ENCODE peak calls at places on chromosomes 3 and 15, in nine cellular contexts. One of them, this sample, is unnamed.

GRCh38 chr3:11464356-11464755 is 179.4 kb downstream of the VGLL4 start:
- DNase-seq in brain microvascular endothelial cell: no peak
- DNase-seq in A549: no peak
- DNase-seq in astrocyte of the spinal cord: no peak
- DNase-seq in SK-N-SH: peak
- DNase-seq in left lung: no peak
- DNase-seq in progenitor cell of endocrine pancreas: no peak
- DNase-seq in colonic mucosa: no peak
- DNase-seq in mammary epithelial cell: no peak
- DNase-seq in this sample: no peak

GRCh38 chr3:48756640-48757039 is 39.6 kb upstream of the IP6K2 start:
- DNase-seq in brain microvascular endothelial cell: no peak
- DNase-seq in A549: no peak
- DNase-seq in astrocyte of the spinal cord: no peak
- DNase-seq in SK-N-SH: no peak
- DNase-seq in left lung: no peak
- DNase-seq in progenitor cell of endocrine pancreas: no peak
- DNase-seq in colonic mucosa: no peak
- DNase-seq in mammary epithelial cell: no peak
- DNase-seq in this sample: no peak

GRCh38 chr15:74420193-74420905 is 13.4 kb downstream of the SEMA7A start:
- DNase-seq in brain microvascular endothelial cell: no peak
- DNase-seq in A549: peak
- DNase-seq in astrocyte of the spinal cord: no peak
- DNase-seq in SK-N-SH: no peak
- DNase-seq in left lung: no peak
- DNase-seq in progenitor cell of endocrine pancreas: no peak
- DNase-seq in colonic mucosa: no peak
- DNase-seq in mammary epithelial cell: no peak
- DNase-seq in this sample: no peak

GRCh38 chr3:123421353-123422174 is 27.3 kb downstream of the ADCY5 start:
- DNase-seq in brain microvascular endothelial cell: peak
- DNase-seq in A549: no peak
- DNase-seq in astrocyte of the spinal cord: no peak
- DNase-seq in SK-N-SH: peak
- DNase-seq in left lung: no peak
- DNase-seq in progenitor cell of endocrine pancreas: no peak
- DNase-seq in colonic mucosa: peak
- DNase-seq in mammary epithelial cell: peak
- DNase-seq in this sample: no peak

GRCh38 chr15:78934063-78935023 is 10.5 kb downstream of the CTSH start:
- DNase-seq in brain microvascular endothelial cell: no peak
- DNase-seq in A549: no peak
- DNase-seq in astrocyte of the spinal cord: peak
- DNase-seq in SK-N-SH: no peak
- DNase-seq in left lung: no peak
- DNase-seq in progenitor cell of endocrine pancreas: no peak
- DNase-seq in colonic mucosa: no peak
- DNase-seq in mammary epithelial cell: no peak
- DNase-seq in this sample: no peak

GRCh38 chr3:126979076-126979628 is 3.8 kb upstream of the PLXNA1 start:
- DNase-seq in brain microvascular endothelial cell: no peak
- DNase-seq in A549: no peak
- DNase-seq in astrocyte of the spinal cord: no peak
- DNase-seq in SK-N-SH: no peak
- DNase-seq in left lung: no peak
- DNase-seq in progenitor cell of endocrine pancreas: no peak
- DNase-seq in colonic mucosa: no peak
- DNase-seq in mammary epithelial cell: no peak
- DNase-seq in this sample: no peak

GRCh38 chr3:22887664-22888291 is 315.3 kb upstream of the UBE2E2 start:
- DNase-seq in brain microvascular endothelial cell: peak
- DNase-seq in A549: peak
- DNase-seq in astrocyte of the spinal cord: peak
- DNase-seq in SK-N-SH: no peak
- DNase-seq in left lung: no peak
- DNase-seq in progenitor cell of endocrine pancreas: no peak
- DNase-seq in colonic mucosa: peak
- DNase-seq in mammary epithelial cell: peak
- DNase-seq in this sample: no peak

GRCh38 chr3:45790611-45791010 is 5.7 kb downstream of the SLC6A20 start:
- DNase-seq in brain microvascular endothelial cell: no peak
- DNase-seq in A549: no peak
- DNase-seq in astrocyte of the spinal cord: no peak
- DNase-seq in SK-N-SH: no peak
- DNase-seq in left lung: no peak
- DNase-seq in progenitor cell of endocrine pancreas: no peak
- DNase-seq in colonic mucosa: no peak
- DNase-seq in mammary epithelial cell: no peak
- DNase-seq in this sample: no peak

GRCh38 chr3:45560270-45561020 is 34.1 kb upstream of the LIMD1 start:
- DNase-seq in brain microvascular endothelial cell: no peak
- DNase-seq in A549: no peak
- DNase-seq in astrocyte of the spinal cord: no peak
- DNase-seq in SK-N-SH: no peak
- DNase-seq in left lung: no peak
- DNase-seq in progenitor cell of endocrine pancreas: no peak
- DNase-seq in colonic mucosa: peak
- DNase-seq in mammary epithelial cell: no peak
- DNase-seq in this sample: no peak

GRCh38 chr3:187920871-187921270 is 175.6 kb upstream of the BCL6 start:
- DNase-seq in brain microvascular endothelial cell: no peak
- DNase-seq in A549: no peak
- DNase-seq in astrocyte of the spinal cord: no peak
- DNase-seq in SK-N-SH: no peak
- DNase-seq in left lung: no peak
- DNase-seq in progenitor cell of endocrine pancreas: no peak
- DNase-seq in colonic mucosa: no peak
- DNase-seq in mammary epithelial cell: no peak
- DNase-seq in this sample: no peak

GRCh38 chr15:40421246-40422157 is 15.9 kb downstream of the IVD start:
- DNase-seq in brain microvascular endothelial cell: peak
- DNase-seq in A549: peak
- DNase-seq in astrocyte of the spinal cord: peak
- DNase-seq in SK-N-SH: peak
- DNase-seq in left lung: peak
- DNase-seq in progenitor cell of endocrine pancreas: peak
- DNase-seq in colonic mucosa: peak
- DNase-seq in mammary epithelial cell: peak
- DNase-seq in this sample: peak

GRCh38 chr3:42829083-42829627 is 19.9 kb downstream of the ACKR2 start:
- DNase-seq in brain microvascular endothelial cell: no peak
- DNase-seq in A549: peak
- DNase-seq in astrocyte of the spinal cord: no peak
- DNase-seq in SK-N-SH: no peak
- DNase-seq in left lung: no peak
- DNase-seq in progenitor cell of endocrine pancreas: no peak
- DNase-seq in colonic mucosa: peak
- DNase-seq in mammary epithelial cell: peak
- DNase-seq in this sample: no peak

GRCh38 chr15:88888719-88889118 is 6.6 kb downstream of the HAPLN3 start:
- DNase-seq in brain microvascular endothelial cell: no peak
- DNase-seq in A549: no peak
- DNase-seq in astrocyte of the spinal cord: no peak
- DNase-seq in SK-N-SH: no peak
- DNase-seq in left lung: no peak
- DNase-seq in progenitor cell of endocrine pancreas: no peak
- DNase-seq in colonic mucosa: no peak
- DNase-seq in mammary epithelial cell: no peak
- DNase-seq in this sample: no peak

GRCh38 chr15:51802593-51802992 is 26.9 kb upstream of the TMOD3 start:
- DNase-seq in brain microvascular endothelial cell: no peak
- DNase-seq in A549: no peak
- DNase-seq in astrocyte of the spinal cord: no peak
- DNase-seq in SK-N-SH: no peak
- DNase-seq in left lung: no peak
- DNase-seq in progenitor cell of endocrine pancreas: no peak
- DNase-seq in colonic mucosa: no peak
- DNase-seq in mammary epithelial cell: no peak
- DNase-seq in this sample: no peak

GRCh38 chr3:134309987-134310700 is 59.5 kb upstream of the RYK start:
- DNase-seq in brain microvascular endothelial cell: no peak
- DNase-seq in A549: peak
- DNase-seq in astrocyte of the spinal cord: no peak
- DNase-seq in SK-N-SH: no peak
- DNase-seq in left lung: no peak
- DNase-seq in progenitor cell of endocrine pancreas: no peak
- DNase-seq in colonic mucosa: peak
- DNase-seq in mammary epithelial cell: no peak
- DNase-seq in this sample: no peak

GRCh38 chr15:62469874-62470688 is 305.0 kb upstream of the C2CD4B start:
- DNase-seq in brain microvascular endothelial cell: peak
- DNase-seq in A549: no peak
- DNase-seq in astrocyte of the spinal cord: peak
- DNase-seq in SK-N-SH: no peak
- DNase-seq in left lung: peak
- DNase-seq in progenitor cell of endocrine pancreas: no peak
- DNase-seq in colonic mucosa: no peak
- DNase-seq in mammary epithelial cell: peak
- DNase-seq in this sample: no peak

GRCh38 chr3:9231488-9231887 is 18.0 kb downstream of the SRGAP3 start:
- DNase-seq in brain microvascular endothelial cell: no peak
- DNase-seq in A549: no peak
- DNase-seq in astrocyte of the spinal cord: no peak
- DNase-seq in SK-N-SH: no peak
- DNase-seq in left lung: no peak
- DNase-seq in progenitor cell of endocrine pancreas: no peak
- DNase-seq in colonic mucosa: no peak
- DNase-seq in mammary epithelial cell: no peak
- DNase-seq in this sample: no peak

DNA sequence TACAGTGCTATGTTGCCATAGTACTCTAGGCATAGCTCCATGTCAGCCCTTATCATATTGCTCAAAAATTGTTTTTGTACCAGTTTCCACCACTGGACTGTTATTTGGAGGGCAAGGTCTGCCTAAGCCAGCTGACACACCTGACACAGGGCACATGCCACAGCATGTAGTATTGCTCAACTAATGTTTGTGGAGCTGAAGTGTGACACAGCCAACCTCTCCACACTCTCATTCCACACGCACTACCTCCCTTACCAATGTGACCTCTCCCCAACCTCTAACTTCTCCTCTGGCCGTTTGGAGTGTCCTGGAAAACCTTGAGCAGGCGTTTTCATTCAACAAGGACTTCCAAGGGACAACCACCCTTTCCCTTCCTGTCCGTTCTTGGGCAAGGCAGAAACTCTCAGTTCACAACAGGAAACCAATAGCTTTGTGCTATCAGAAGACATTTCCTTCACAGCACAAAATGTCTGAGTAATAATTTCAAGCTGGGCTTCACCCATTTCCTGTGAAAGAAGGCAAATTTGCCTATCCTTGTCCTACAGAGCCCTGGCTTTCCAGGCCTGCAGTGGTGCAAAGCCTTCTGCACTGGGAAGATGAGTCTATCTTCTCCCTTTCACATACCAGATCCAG is 38.4 kb downstream of the TLNRD1 start:
- DNase-seq in brain microvascular endothelial cell: no peak
- DNase-seq in A549: no peak
- DNase-seq in astrocyte of the spinal cord: no peak
- DNase-seq in SK-N-SH: no peak
- DNase-seq in left lung: peak
- DNase-seq in progenitor cell of endocrine pancreas: no peak
- DNase-seq in colonic mucosa: no peak
- DNase-seq in mammary epithelial cell: peak
- DNase-seq in this sample: no peak
- TF ChIP-seq CTCF in brain microvascular endothelial cell: no peak
- TF ChIP-seq CTCF in A549: no peak
- TF ChIP-seq CTCF in astrocyte of the spinal cord: no peak
- TF ChIP-seq CTCF in SK-N-SH: no peak
- TF ChIP-seq CTCF in left lung: no peak
- TF ChIP-seq CTCF in progenitor cell of endocrine pancreas: no peak
- TF ChIP-seq CTCF in colonic mucosa: no peak
- TF ChIP-seq CTCF in mammary epithelial cell: no peak
- TF ChIP-seq CTCF in this sample: no peak

GRCh38 chr15:66615846-66616245 is 50.0 kb upstream of the LCTL start:
- DNase-seq in brain microvascular endothelial cell: no peak
- DNase-seq in A549: no peak
- DNase-seq in astrocyte of the spinal cord: no peak
- DNase-seq in SK-N-SH: no peak
- DNase-seq in left lung: no peak
- DNase-seq in progenitor cell of endocrine pancreas: no peak
- DNase-seq in colonic mucosa: no peak
- DNase-seq in mammary epithelial cell: no peak
- DNase-seq in this sample: no peak

GRCh38 chr15:66615175-66615495 is 49.3 kb upstream of the LCTL start:
- DNase-seq in brain microvascular endothelial cell: no peak
- DNase-seq in A549: no peak
- DNase-seq in astrocyte of the spinal cord: no peak
- DNase-seq in SK-N-SH: no peak
- DNase-seq in left lung: no peak
- DNase-seq in progenitor cell of endocrine pancreas: no peak
- DNase-seq in colonic mucosa: no peak
- DNase-seq in mammary epithelial cell: no peak
- DNase-seq in this sample: no peak

GRCh38 chr15:66614456-66615174 is 48.8 kb upstream of the LCTL start:
- DNase-seq in brain microvascular endothelial cell: no peak
- DNase-seq in A549: no peak
- DNase-seq in astrocyte of the spinal cord: no peak
- DNase-seq in SK-N-SH: no peak
- DNase-seq in left lung: no peak
- DNase-seq in progenitor cell of endocrine pancreas: no peak
- DNase-seq in colonic mucosa: no peak
- DNase-seq in mammary epithelial cell: no peak
- DNase-seq in this sample: no peak

GRCh38 chr15:66619152-66619903 is 53.5 kb upstream of the LCTL start:
- DNase-seq in brain microvascular endothelial cell: peak
- DNase-seq in A549: peak
- DNase-seq in astrocyte of the spinal cord: peak
- DNase-seq in SK-N-SH: peak
- DNase-seq in left lung: peak
- DNase-seq in progenitor cell of endocrine pancreas: peak
- DNase-seq in colonic mucosa: peak
- DNase-seq in mammary epithelial cell: peak
- DNase-seq in this sample: peak

GRCh38 chr15:66617137-66618090 is 51.6 kb upstream of the LCTL start:
- DNase-seq in brain microvascular endothelial cell: peak
- DNase-seq in A549: peak
- DNase-seq in astrocyte of the spinal cord: peak
- DNase-seq in SK-N-SH: no peak
- DNase-seq in left lung: peak
- DNase-seq in progenitor cell of endocrine pancreas: no peak
- DNase-seq in colonic mucosa: peak
- DNase-seq in mammary epithelial cell: peak
- DNase-seq in this sample: no peak
- TF ChIP-seq CTCF in brain microvascular endothelial cell: no peak
- TF ChIP-seq CTCF in A549: no peak
- TF ChIP-seq CTCF in astrocyte of the spinal cord: no peak
- TF ChIP-seq CTCF in SK-N-SH: no peak
- TF ChIP-seq CTCF in left lung: no peak
- TF ChIP-seq CTCF in progenitor cell of endocrine pancreas: no peak
- TF ChIP-seq CTCF in colonic mucosa: no peak
- TF ChIP-seq CTCF in mammary epithelial cell: no peak
- TF ChIP-seq CTCF in this sample: no peak

GRCh38 chr15:24678485-24678884 is 2.9 kb downstream of the NPAP1 start:
- DNase-seq in brain microvascular endothelial cell: no peak
- DNase-seq in A549: peak
- DNase-seq in astrocyte of the spinal cord: no peak
- DNase-seq in SK-N-SH: no peak
- DNase-seq in left lung: no peak
- DNase-seq in progenitor cell of endocrine pancreas: no peak
- DNase-seq in colonic mucosa: no peak
- DNase-seq in mammary epithelial cell: no peak
- DNase-seq in this sample: no peak
- TF ChIP-seq CTCF in brain microvascular endothelial cell: no peak
- TF ChIP-seq CTCF in A549: peak
- TF ChIP-seq CTCF in astrocyte of the spinal cord: no peak
- TF ChIP-seq CTCF in SK-N-SH: no peak
- TF ChIP-seq CTCF in left lung: no peak
- TF ChIP-seq CTCF in progenitor cell of endocrine pancreas: no peak
- TF ChIP-seq CTCF in colonic mucosa: no peak
- TF ChIP-seq CTCF in mammary epithelial cell: no peak
- TF ChIP-seq CTCF in this sample: no peak

GRCh38 chr3:53145109-53146077 is 15.2 kb upstream of the RFT1 start:
- DNase-seq in brain microvascular endothelial cell: no peak
- DNase-seq in A549: peak
- DNase-seq in astrocyte of the spinal cord: no peak
- DNase-seq in SK-N-SH: no peak
- DNase-seq in left lung: no peak
- DNase-seq in progenitor cell of endocrine pancreas: no peak
- DNase-seq in colonic mucosa: peak
- DNase-seq in mammary epithelial cell: no peak
- DNase-seq in this sample: no peak
- TF ChIP-seq CTCF in brain microvascular endothelial cell: no peak
- TF ChIP-seq CTCF in A549: no peak
- TF ChIP-seq CTCF in astrocyte of the spinal cord: no peak
- TF ChIP-seq CTCF in SK-N-SH: no peak
- TF ChIP-seq CTCF in left lung: no peak
- TF ChIP-seq CTCF in progenitor cell of endocrine pancreas: no peak
- TF ChIP-seq CTCF in colonic mucosa: no peak
- TF ChIP-seq CTCF in mammary epithelial cell: no peak
- TF ChIP-seq CTCF in this sample: no peak

This sample was measured in GM13977.